ENCODE peak calls at places on chromosomes 4 and X, in four cellular contexts. K, Z, Y and N are unnamed samples.

GRCh38 chrX:66110112-66110511 is 53.9 kb upstream of the HEPH start:
- DNase-seq in Y (peak; percentile 27), K (no peak), Z (peak; percentile 9), N (peak; percentile 10)

GRCh38 chrX:39115166-39115565 is 313.9 kb downstream of the MID1IP1 start:
- DNase-seq in Z (no peak), Y (no peak), K (no peak), N (no peak)

GRCh38 chr4:73976716-73977115 is 5.1 kb downstream of the PF4 start:
- DNase-seq in Z (no peak), K (no peak), Y (no peak), N (no peak)

GRCh38 chr4:99117876-99118693 is 26.0 kb downstream of the ADH4 start:
- DNase-seq in Y (peak; percentile 30), K (no peak), Z (no peak), N (peak; percentile 36)

GRCh38 chr4:56742080-56742871 is 61.2 kb upstream of the HOPX start:
- DNase-seq in Z (no peak), K (no peak), Y (no peak), N (no peak)

GRCh38 chrX:129360175-129360574 is 163.1 kb downstream of the SMARCA1 start:
- DNase-seq in Z (peak; percentile 46), Y (peak; percentile 62), K (peak; percentile 50), N (peak; percentile 18)

GRCh38 chr4:75708218-75708691 is 16.1 kb upstream of the USO1 start:
- DNase-seq in Y (no peak), K (no peak), Z (peak; percentile 23), N (peak; percentile 39)

GRCh38 chr4:116664198-116664597 is 421.2 kb downstream of the TRAM1L1 start:
- DNase-seq in Z (peak; percentile 30), K (no peak), Y (no peak), N (no peak)

GRCh38 chrX:2502668-2503519 is 2.1 kb upstream of the DHRSX start:
- DNase-seq in Z (no peak), K (peak; percentile 12), Y (no peak), N (no peak)

GRCh38 chr4:3827616-3828492 is 61.7 kb downstream of the ADRA2C start:
- DNase-seq in Y (peak; percentile 42), K (no peak), Z (no peak), N (no peak)

GRCh38 chr4:3087398-3087797 is 12.9 kb downstream of the HTT start:
- DNase-seq in Y (no peak), Z (no peak), K (no peak), N (no peak)

GRCh38 chr4:176547005-176547404 is 227.2 kb downstream of the SPCS3 start:
- DNase-seq in Z (no peak), K (no peak), Y (no peak), N (no peak)

GRCh38 chr4:122700178-122700725 is 32.3 kb upstream of the BBS12 start:
- DNase-seq in Z (no peak), K (no peak), Y (peak; percentile 86), N (no peak)

GRCh38 chrX:154056739-154057367 is 37.2 kb upstream of the IRAK1 start:
- DNase-seq in Z (no peak), Y (peak; percentile 70), K (no peak), N (no peak)

GRCh38 chr4:163161536-163162205 is 5.0 kb downstream of the NAF1 start:
- DNase-seq in Y (peak; percentile 51), K (no peak), Z (no peak), N (no peak)

GRCh38 chr4:7570156-7570778 is 135.5 kb upstream of the PSAPL1 start:
- DNase-seq in Y (no peak), K (peak; percentile 25), Z (no peak), N (no peak)

GRCh38 chr4:7564242-7564641 is 129.5 kb upstream of the PSAPL1 start:
- DNase-seq in K (no peak), Y (no peak), Z (no peak), N (no peak)

GRCh38 chr4:7571001-7571400 is 136.3 kb upstream of the PSAPL1 start:
- DNase-seq in Y (no peak), K (no peak), Z (no peak), N (no peak)

GRCh38 chr4:7561557-7561956 is 126.8 kb upstream of the PSAPL1 start:
- DNase-seq in K (no peak), Y (no peak), Z (no peak), N (no peak)

DNA sequence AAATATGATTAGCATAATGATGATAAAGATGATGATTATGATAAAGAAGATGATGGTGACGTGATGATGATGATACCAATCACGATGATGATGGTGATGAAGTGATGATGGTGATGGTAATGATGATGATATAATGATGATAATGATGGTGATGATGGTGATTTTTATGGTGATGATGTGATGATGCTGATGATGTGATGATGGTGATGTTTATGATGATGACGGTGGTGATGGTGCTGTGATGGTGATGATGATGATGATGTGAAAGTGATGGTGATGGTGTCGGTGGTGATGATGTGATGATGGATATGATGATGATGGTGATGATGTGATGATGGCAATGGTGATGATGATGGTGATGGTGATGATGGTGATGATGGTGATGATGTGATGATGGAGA is 130.8 kb upstream of the PSAPL1 start:
- DNase-seq in Z (no peak), K (no peak), Y (no peak), N (no peak)
- TF ChIP-seq CTCF in Z (no peak), K (no peak), Y (no peak), N (no peak)

GRCh38 chrX:23559975-23560374 is 107.3 kb upstream of the PRDX4 start:
- DNase-seq in Y (no peak), Z (no peak), K (no peak), N (no peak)

GRCh38 chrX:23552289-23552688 is 115.0 kb upstream of the PRDX4 start:
- DNase-seq in Y (no peak), K (no peak), Z (no peak), N (no peak)

GRCh38 chrX:23557070-23557469 is 110.2 kb upstream of the PRDX4 start:
- DNase-seq in Z (no peak), K (no peak), Y (no peak), N (no peak)

DNA sequence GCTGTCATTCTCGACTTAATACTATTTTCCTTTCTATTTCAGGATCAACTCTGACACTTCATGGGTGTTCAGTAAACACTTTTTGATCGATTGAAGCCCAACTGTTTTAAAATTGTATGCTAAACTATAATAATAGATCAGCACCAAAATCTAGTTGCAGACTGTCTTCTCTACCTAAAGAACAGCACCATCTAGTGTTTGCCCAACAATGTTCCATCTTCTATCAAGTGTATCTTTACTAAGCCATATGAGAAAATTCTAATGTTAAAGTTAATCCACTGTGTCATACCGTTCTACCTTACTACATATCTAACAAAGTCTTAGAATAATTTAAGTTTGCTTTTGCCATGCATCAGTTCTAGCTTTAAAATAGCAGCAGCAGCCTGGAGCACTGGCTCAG is 113.0 kb upstream of the PRDX4 start:
- DNase-seq in Y (peak; percentile 52), K (no peak), Z (no peak), N (peak; percentile 10)
- TF ChIP-seq CTCF in Y (peak; percentile 63), K (peak; percentile 73), Z (no peak), N (no peak)

GRCh38 chrX:111182938-111183337 is 86.9 kb downstream of the PAK3 start:
- DNase-seq in K (no peak), Z (no peak), Y (no peak), N (no peak)

GRCh38 chrX:111180750-111181240 is 84.8 kb downstream of the PAK3 start:
- DNase-seq in Z (no peak), K (no peak), Y (no peak), N (no peak)

GRCh38 chrX:111181883-111182400 is 86.0 kb downstream of the PAK3 start:
- DNase-seq in Z (no peak), K (no peak), Y (no peak), N (no peak)
- TF ChIP-seq CTCF in Z (no peak), K (no peak), Y (no peak), N (no peak)

DNA sequence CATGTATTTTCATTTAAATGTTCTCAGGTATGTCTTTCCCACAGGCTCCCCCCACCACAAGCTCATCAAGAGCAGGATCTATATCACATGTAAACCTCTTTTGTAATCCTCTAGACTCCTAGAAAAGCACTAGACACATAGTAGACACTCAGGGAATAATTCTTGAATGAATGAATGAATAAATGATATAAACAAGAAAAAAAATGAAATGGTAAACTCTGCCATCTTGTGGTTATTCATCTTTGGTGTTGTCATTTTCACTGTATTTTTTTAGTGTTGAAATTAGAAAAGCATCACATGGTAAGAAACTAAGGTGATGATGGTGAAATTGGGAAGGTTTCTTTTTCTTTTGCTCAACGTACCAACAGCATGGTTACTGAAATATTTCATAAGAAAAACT is 34.2 kb upstream of the C1GALT1C1 start:
- DNase-seq in Y (peak; percentile 62), K (no peak), Z (no peak), N (no peak)
- TF ChIP-seq CTCF in Y (peak; percentile 46), K (no peak), Z (no peak), N (no peak)

DNA sequence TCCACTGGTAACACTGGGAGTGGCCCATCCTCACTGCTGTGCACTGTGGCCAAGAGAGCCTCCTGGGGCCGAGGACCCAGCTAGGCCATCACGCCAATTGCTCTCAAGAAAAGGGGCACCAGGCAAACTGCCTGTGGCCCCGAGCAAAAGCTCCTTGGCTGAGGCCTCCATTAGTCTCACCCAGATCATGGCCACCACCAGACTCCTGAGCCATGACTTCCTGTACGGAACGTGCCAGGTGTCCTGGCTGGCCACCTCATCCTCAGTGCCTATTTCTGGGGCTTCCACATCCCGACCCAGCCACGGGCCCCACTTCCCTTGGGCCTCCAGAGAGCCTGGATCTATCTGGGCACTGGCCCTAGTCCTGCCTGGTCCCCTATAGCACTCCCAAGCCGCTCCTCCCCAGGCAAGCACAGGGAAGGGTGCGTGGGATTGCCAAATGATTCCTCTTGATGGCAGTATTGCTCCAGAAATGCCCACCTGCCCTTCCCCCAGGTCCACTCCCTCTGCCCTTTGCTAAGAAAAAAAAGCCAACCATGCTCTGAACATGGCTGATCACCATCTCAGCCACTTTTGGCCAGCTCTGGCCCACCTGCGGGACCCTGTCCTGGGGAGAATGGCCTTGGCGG is 212.6 kb upstream of the AGTR2 start:
- DNase-seq in K (no peak), Y (peak; percentile 26), Z (peak; percentile 36), N (no peak)
- TF ChIP-seq CTCF in K (no peak), Y (no peak), Z (no peak), N (no peak)